ENCODE peak calls at places on chromosomes 6 and 20, in seven cellular contexts. D is breast epithelium; M is activated CD8-positive, alpha-beta memory T cell treated with anti-CD3 and anti-CD28 coated beads, Interleukin-2, amount 50 U/mL, for 4 hours; P is activated T-cell treated with anti-CD3 and anti-CD28 coated beads for 4 hours; F is KG1; R is SK-MEL-5; Q is substantia nigra. C is an unnamed sample.

GRCh38 chr6:44034391-44034861 is 92.8 kb downstream of the MRPL14 start:
- DNase-seq in Q (no peak), M (no peak), R (no peak), F (no peak), D (no peak), P (no peak), C (no peak)

GRCh38 chr20:23509580-23509913 is 18.6 kb downstream of the CST8 start:
- DNase-seq in Q (no peak), F (no peak), M (no peak), P (no peak), R (no peak), D (no peak), C (no peak)

GRCh38 chr6:64777941-64778785 is 928.9 kb downstream of the EYS start:
- DNase-seq in R (no peak), Q (no peak), M (no peak), D (no peak), P (no peak), F (no peak), C (no peak)

GRCh38 chr6:120410586-120410985 is 923.7 kb downstream of the TBC1D32 start:
- DNase-seq in D (no peak), Q (no peak), F (no peak), P (no peak), M (no peak), R (no peak), C (no peak)

GRCh38 chr6:149821492-149821891 is 42.7 kb downstream of the LRP11 start:
- DNase-seq in M (no peak), R (no peak), P (no peak), Q (no peak), D (no peak), F (no peak), C (no peak)

GRCh38 chr6:14814016-14814415 is 431.9 kb upstream of the JARID2 start:
- DNase-seq in F (no peak), Q (no peak), P (no peak), M (no peak), D (no peak), R (no peak), C (no peak)

GRCh38 chr20:63089051-63089907 is 82.5 kb upstream of the BHLHE23 start:
- DNase-seq in R (no peak), Q (no peak), M (peak), D (no peak), P (no peak), F (no peak), C (no peak)

GRCh38 chr6:46042355-46042999 is 26.8 kb upstream of the CLIC5 start:
- DNase-seq in F (no peak), R (peak), D (no peak), M (no peak), Q (no peak), P (no peak), C (peak)

GRCh38 chr6:73798592-73798991 is 102.6 kb downstream of the CD109 start:
- DNase-seq in Q (no peak), P (no peak), D (peak), M (no peak), F (no peak), R (peak), C (no peak)

GRCh38 chr20:22921595-22922421 is 113.3 kb upstream of the SSTR4 start:
- DNase-seq in F (no peak), Q (no peak), R (peak), P (no peak), M (no peak), D (no peak), C (no peak)

GRCh38 chr6:139323511-139324445 is 32.0 kb upstream of the TXLNB start:
- DNase-seq in R (no peak), Q (no peak), D (peak), M (peak), F (peak), P (peak), C (no peak)

GRCh38 chr6:169991913-169992312 is 240.5 kb downstream of the ERMARD start:
- DNase-seq in Q (no peak), P (no peak), M (no peak), F (no peak), R (no peak), D (no peak), C (no peak)

GRCh38 chr6:167005350-167006159 is 6.4 kb downstream of the CEP43 start:
- DNase-seq in R (no peak), M (no peak), P (no peak), F (no peak), Q (no peak), D (no peak), C (no peak)

GRCh38 chr20:36318166-36318565 is 12.0 kb downstream of the DLGAP4 start:
- DNase-seq in R (no peak), M (no peak), P (no peak), F (no peak), Q (no peak), D (no peak), C (no peak)

GRCh38 chr20:54067606-54068174 is 2.7 kb downstream of the BCAS1 start:
- DNase-seq in Q (no peak), P (no peak), F (no peak), R (no peak), M (no peak), D (peak), C (no peak)

GRCh38 chr6:25743868-25744267 is 10.7 kb upstream of the SLC17A4 start:
- DNase-seq in M (no peak), R (no peak), F (no peak), P (no peak), D (no peak), Q (no peak), C (no peak)

GRCh38 chr6:147382945-147383554 is 125.4 kb upstream of the SAMD5 start:
- DNase-seq in M (no peak), Q (no peak), D (no peak), P (no peak), R (peak), F (no peak), C (no peak)

GRCh38 chr20:48758206-48758820 is 69.5 kb downstream of the PREX1 start:
- DNase-seq in D (no peak), R (no peak), F (no peak), M (peak), Q (no peak), P (no peak), C (no peak)

GRCh38 chr6:6418421-6418820 is 98.0 kb upstream of the F13A1 start:
- DNase-seq in Q (no peak), P (no peak), D (no peak), R (no peak), F (no peak), M (no peak), C (no peak)

GRCh38 chr20:17807670-17808069 is 107.9 kb downstream of the BANF2 start:
- DNase-seq in F (no peak), R (no peak), Q (no peak), M (no peak), D (no peak), P (no peak), C (no peak)

C was measured in NCI-H2081 treated with DMSO at 0.1 percent for 48 hours.